ENCODE peak calls at places on chromosomes 3 and 15, in ten cellular contexts. K is pancreas, G is neural progenitor cell, H is hippocampal formation, Q is RWPE1, D is Right ventricle myocardium superior, E is frontal cortex, C is spleen, Z is GM04503, N is nucleus accumbens. P is an unnamed sample.

GRCh38 chr15:36841154-36841553 is 259.2 kb downstream of the MEIS2 start:
- DNase-seq in E (no peak), H (no peak), Z (no peak), K (no peak), D (no peak), N (no peak), G (no peak), Q (no peak), C (no peak), P (no peak)

GRCh38 chr3:128794788-128795649 is 69.0 kb downstream of the RAB7A start:
- DNase-seq in Q (peak; percentile 56), H (peak; percentile 41), Z (peak; percentile 27), K (peak; percentile 64), N (no peak), C (peak; percentile 78), E (peak; percentile 66), G (peak; percentile 77), D (no peak), P (peak; percentile 76)

GRCh38 chr3:32399030-32399620 is 7.5 kb downstream of the CMTM7 start:
- DNase-seq in Q (no peak), N (no peak), H (no peak), Z (no peak), C (no peak), K (no peak), G (peak; percentile 74), D (no peak), E (no peak), P (peak; percentile 27)

GRCh38 chr3:56157693-56158092 is 310.6 kb downstream of the ERC2 start:
- DNase-seq in G (peak; percentile 4), N (no peak), Z (peak; percentile 50), Q (no peak), H (peak; percentile 7), C (no peak), D (peak; percentile 41), K (no peak), E (no peak), P (no peak)

GRCh38 chr3:77320514-77320913 is 280.6 kb downstream of the ROBO2 start:
- DNase-seq in H (no peak), C (no peak), G (peak; percentile 70), N (no peak), Z (no peak), D (no peak), K (no peak), E (no peak), Q (no peak), P (peak; percentile 21)

GRCh38 chr3:184743248-184743647 is 31.4 kb upstream of the MAGEF1 start:
- DNase-seq in G (no peak), Q (no peak), C (no peak), N (no peak), D (no peak), Z (no peak), E (no peak), H (no peak), K (no peak), P (no peak)

GRCh38 chr15:80159811-80160569 is 7.2 kb downstream of the FAH start:
- DNase-seq in E (no peak), K (no peak), H (no peak), Z (no peak), C (no peak), G (no peak), N (no peak), D (no peak), Q (no peak), P (no peak)

GRCh38 chr15:78492841-78493240 is 14.5 kb upstream of the HYKK start:
- DNase-seq in Z (no peak), H (no peak), K (no peak), G (no peak), N (no peak), Q (no peak), E (no peak), D (no peak), C (no peak), P (no peak)

GRCh38 chr3:138284957-138285477 is 44.6 kb downstream of the NME9 start:
- DNase-seq in K (no peak), N (no peak), E (no peak), Z (no peak), Q (no peak), D (no peak), G (no peak), C (no peak), H (no peak), P (no peak)

GRCh38 chr3:68088216-68088615 is 433.8 kb upstream of the SUCLG2 start:
- DNase-seq in Z (no peak), K (peak; percentile 13), C (no peak), E (no peak), Q (no peak), N (no peak), H (no peak), D (no peak), G (no peak), P (peak; percentile 6)

GRCh38 chr3:15535757-15536156 is 14.3 kb upstream of the COLQ start:
- DNase-seq in C (no peak), D (no peak), Q (peak; percentile 25), G (no peak), H (no peak), Z (no peak), K (no peak), N (no peak), E (no peak), P (no peak)

GRCh38 chr3:19346734-19347133 is 198.4 kb downstream of the KCNH8 start:
- DNase-seq in C (no peak), Z (no peak), K (no peak), D (no peak), N (no peak), G (no peak), H (no peak), Q (no peak), E (no peak), P (no peak)

GRCh38 chr3:128190501-128190900 is 37.2 kb downstream of the EEFSEC start:
- DNase-seq in Z (no peak), H (no peak), D (no peak), G (no peak), N (no peak), Q (no peak), C (no peak), K (no peak), E (no peak), P (no peak)

GRCh38 chr15:51917493-51917892 is 54.1 kb downstream of the LEO1 start:
- DNase-seq in G (peak; percentile 60), H (no peak), Z (no peak), N (no peak), C (no peak), E (no peak), K (no peak), D (no peak), Q (peak; percentile 38), P (no peak)

GRCh38 chr15:37053070-37053653 is 47.2 kb downstream of the MEIS2 start:
- DNase-seq in Z (no peak), C (no peak), K (no peak), N (no peak), E (no peak), D (no peak), Q (no peak), G (no peak), H (no peak), P (no peak)

GRCh38 chr3:168073842-168074311 is 21.8 kb downstream of the GOLIM4 start:
- DNase-seq in Z (no peak), G (no peak), N (no peak), H (no peak), Q (no peak), C (no peak), D (no peak), K (no peak), E (no peak), P (no peak)